ENCODE peak calls at places on chromosome 4, in six cellular contexts. M is lower lobe of right lung; L is CD8-positive, alpha-beta T cell; P is left ventricle myocardium inferior; B is sigmoid colon; N is ovary. O is an unnamed sample. For H3K27me3, the result is how much of the 10 kb centered on the place peaks cover.

GRCh38 chr4:3770323-3771166 is 4.4 kb downstream of the ADRA2C start:
- DNase-seq in L (no peak), B (no peak), M (no peak), P (no peak), N (no peak), O (no peak)

GRCh38 chr4:106529348-106530033 is 160.9 kb upstream of the GIMD1 start:
- DNase-seq in N (no peak), L (no peak), M (no peak), B (no peak), P (no peak), O (no peak)

GRCh38 chr4:173436149-173436579 is 37.2 kb upstream of the SCRG1 start:
- DNase-seq in L (no peak), M (no peak), P (no peak), B (no peak), N (no peak), O (no peak)

GRCh38 chr4:123430031-123430430 is 33.4 kb downstream of the SPRY1 start:
- DNase-seq in N (no peak), P (no peak), M (no peak), B (no peak), L (no peak), O (no peak)

GRCh38 chr4:89125901-89126435 is 14.6 kb downstream of the TIGD2 start:
- DNase-seq in P (no peak), L (no peak), M (no peak), N (no peak), B (no peak), O (no peak)

GRCh38 chr4:101862595-101862994 is 72.1 kb downstream of the BANK1 start:
- DNase-seq in L (no peak), M (no peak), B (no peak), P (no peak), N (no peak), O (no peak)

GRCh38 chr4:118983293-118983692 is 94.6 kb downstream of the SYNPO2 start:
- DNase-seq in N (no peak), L (no peak), M (no peak), P (no peak), B (no peak), O (no peak)

GRCh38 chr4:109078724-109079123 is 223.7 kb downstream of the COL25A1 start:
- DNase-seq in B (no peak), L (no peak), P (no peak), M (no peak), N (no peak), O (no peak)

GRCh38 chr4:3083732-3084131 is 9.3 kb downstream of the HTT start:
- DNase-seq in N (no peak), M (no peak), L (no peak), P (no peak), B (no peak), O (no peak)

DNA sequence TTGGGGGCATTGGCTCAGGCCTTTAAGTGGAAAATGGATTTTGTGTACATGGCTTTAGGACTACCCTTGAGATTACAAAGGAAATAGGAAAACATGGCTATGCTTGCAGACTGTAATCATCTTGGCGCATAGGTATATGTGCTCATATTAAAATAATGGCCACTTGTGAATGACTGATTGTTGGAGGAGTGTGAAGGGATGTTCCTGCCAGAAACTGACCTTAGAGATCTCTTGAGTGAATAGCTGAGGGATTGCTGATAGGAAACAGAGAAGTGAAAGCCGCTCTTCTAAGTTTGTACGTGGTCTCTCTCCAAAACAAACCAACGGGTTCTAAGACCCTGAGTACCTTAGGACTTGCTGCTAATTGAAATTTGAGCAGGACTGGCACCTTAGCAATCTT is 186.0 kb downstream of the MGST2 start:
- DNase-seq in P (no peak), N (no peak), B (no peak), L (no peak), M (no peak), O (no peak)
- H3K27ac ChIP-seq in P (no peak), N (no peak), B (no peak), L (no peak), M (no peak), O (no peak)

DNA sequence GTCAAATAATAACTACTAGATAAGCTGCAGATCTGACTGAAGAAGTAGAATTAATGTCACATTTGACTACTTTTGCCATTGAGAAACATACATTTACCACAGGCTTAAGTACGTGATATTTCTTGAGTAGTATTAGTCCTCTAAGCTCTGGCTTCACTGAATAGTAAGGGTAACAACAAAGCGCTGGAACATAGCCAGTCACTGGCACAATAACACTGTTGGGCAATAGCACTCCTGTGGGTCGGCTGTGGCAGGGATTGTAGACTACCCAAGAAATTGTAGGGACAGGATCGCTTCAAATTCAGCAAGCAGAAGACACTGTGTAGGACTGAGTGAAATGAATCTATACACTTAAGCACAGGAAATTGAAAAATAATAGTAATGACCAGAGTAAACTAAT is 27.1 kb upstream of the IL15 start:
- DNase-seq in N (no peak), M (peak), P (no peak), L (no peak), B (no peak), O (no peak)
- H3K27me3 ChIP-seq in N (under half), M (under half), P (under half), L (under half), B (under half), O (under half)

GRCh38 chr4:76754439-76754838 is 143.5 kb downstream of the SOWAHB start:
- DNase-seq in M (no peak), L (no peak), N (no peak), P (no peak), B (no peak), O (no peak)
- H3K27ac ChIP-seq in M (peak), L (no peak), N (no peak), P (peak), B (peak), O (peak)

GRCh38 chr4:68518889-68519288 is 57.2 kb downstream of the UGT2B17 start:
- DNase-seq in P (no peak), M (no peak), B (no peak), L (no peak), N (no peak), O (no peak)
- H3K27me3 ChIP-seq in P (under half), M (under half), B (under half), L (under half), N (under half), O (under half)

GRCh38 chr4:77176606-77177005 is 19.6 kb downstream of the CCNG2 start:
- DNase-seq in N (no peak), B (no peak), P (no peak), M (no peak), L (no peak), O (no peak)
- H3K27ac ChIP-seq in N (no peak), B (no peak), P (no peak), M (no peak), L (no peak), O (no peak)

GRCh38 chr4:20251061-20251795 is 477 bp upstream of the SLIT2 start:
- DNase-seq in M (no peak), B (no peak), P (no peak), L (no peak), N (no peak), O (no peak)

GRCh38 chr4:20253272-20253798 is 1.6 kb downstream of the SLIT2 start:
- DNase-seq in M (no peak), L (no peak), B (peak), N (no peak), P (no peak), O (no peak)

GRCh38 chr4:20253799-20254409 is 2.2 kb downstream of the SLIT2 start:
- DNase-seq in P (peak), N (no peak), M (peak), L (no peak), B (peak), O (no peak)

GRCh38 chr4:20251796-20252655 is at the start of gene SLIT2:
- DNase-seq in M (peak), L (no peak), N (peak), B (peak), P (peak), O (no peak)

DNA sequence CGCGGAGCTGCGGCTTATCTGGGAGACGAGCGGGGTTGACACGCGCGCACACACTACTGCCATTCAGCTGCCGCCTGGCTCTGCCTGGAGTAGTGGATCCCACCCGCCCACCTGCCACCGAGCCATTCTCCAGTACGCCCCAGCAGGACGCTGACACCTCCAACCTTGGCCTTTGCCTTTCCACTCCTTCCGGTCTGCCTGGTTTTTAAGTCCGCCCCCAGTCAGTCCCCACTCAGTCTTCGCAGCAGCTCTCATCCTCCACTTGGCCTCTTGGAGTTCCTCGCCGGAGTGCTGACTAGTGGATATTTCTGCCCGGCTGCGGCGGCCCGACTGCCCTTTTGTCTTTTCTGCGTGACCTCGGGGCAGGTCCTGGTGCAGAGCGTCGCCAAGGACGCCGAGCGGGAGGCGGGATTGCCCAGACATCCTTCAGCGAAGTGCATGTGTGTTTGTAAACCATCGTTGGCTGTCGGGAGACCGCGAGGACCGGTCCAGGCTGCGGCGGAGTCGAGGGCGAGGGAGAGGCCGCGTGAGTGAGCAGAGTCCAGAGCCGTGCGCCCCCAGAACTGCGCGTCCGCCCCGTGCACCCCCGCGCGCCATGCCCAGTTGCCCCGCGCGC is 1.1 kb downstream of the SLIT2 start:
- DNase-seq in B (peak), N (peak), M (peak), P (peak), L (no peak), O (no peak)
- H3K27me3 ChIP-seq in B (under half), N (under half), M (half or more), P (half or more), L (under half), O (under half)

GRCh38 chr4:74109116-74109791 is 10.3 kb upstream of the CXCL2 start:
- DNase-seq in L (no peak), N (no peak), M (peak), B (no peak), P (peak), O (no peak)
- H3K27ac ChIP-seq in L (no peak), N (no peak), M (peak), B (peak), P (peak), O (peak)

GRCh38 chr4:54092405-54092759 is 7.6 kb upstream of the GSX2 start:
- DNase-seq in P (no peak), B (no peak), M (no peak), N (no peak), L (no peak), O (no peak)

GRCh38 chr4:54092800-54093608 is 7.0 kb upstream of the GSX2 start:
- DNase-seq in L (no peak), N (no peak), M (no peak), P (no peak), B (no peak), O (no peak)

GRCh38 chr4:54093609-54094240 is 6.2 kb upstream of the GSX2 start:
- DNase-seq in L (no peak), B (no peak), N (no peak), M (no peak), P (no peak), O (no peak)

GRCh38 chr4:54095110-54095800 is 4.7 kb upstream of the GSX2 start:
- DNase-seq in P (no peak), L (no peak), B (no peak), N (no peak), M (no peak), O (no peak)

GRCh38 chr4:54094449-54094848 is 5.5 kb upstream of the GSX2 start:
- DNase-seq in P (no peak), M (no peak), L (no peak), N (no peak), B (no peak), O (no peak)
- H3K27me3 ChIP-seq in P (half or more), M (half or more), L (under half), N (under half), B (half or more), O (under half)

GRCh38 chr4:7103031-7103598 is 35.3 kb upstream of the GRPEL1 start:
- DNase-seq in B (peak), N (peak), P (peak), L (peak), M (peak), O (peak)
- H3K27ac ChIP-seq in B (peak), N (no peak), P (peak), L (peak), M (peak), O (peak)

GRCh38 chr4:28350485-28350884 is 1489.8 kb downstream of the STIM2 start:
- DNase-seq in M (no peak), L (no peak), B (no peak), N (no peak), P (no peak), O (no peak)
- H3K27me3 ChIP-seq in M (under half), L (under half), B (under half), N (under half), P (under half), O (under half)